ENCODE peak calls at places on chromosomes 7 and 10, in nine cellular contexts. R, G, K, E, Z, F, H, D and Q are unnamed samples.

GRCh38 chr7:152544971-152545619 is 109.3 kb upstream of the KMT2C start:
- DNase-seq in R (no peak), H (no peak), G (no peak), K (no peak), E (no peak), Z (no peak), F (no peak), D (no peak), Q (no peak)

GRCh38 chr10:113425596-113425995 is 127.3 kb upstream of the HABP2 start:
- DNase-seq in Z (peak), R (no peak), G (no peak), F (no peak), K (no peak), E (no peak), D (no peak), H (peak), Q (no peak)

GRCh38 chr10:74544106-74544505 is 282.3 kb upstream of the KAT6B start:
- DNase-seq in H (peak), Z (no peak), D (no peak), E (no peak), K (peak), R (peak), G (no peak), F (no peak), Q (no peak)

GRCh38 chr7:17311952-17312351 is 13.5 kb downstream of the AHR start:
- DNase-seq in R (peak), F (no peak), Z (no peak), H (no peak), E (no peak), K (no peak), G (peak), D (no peak), Q (no peak)

GRCh38 chr10:85612378-85612775 is 754.2 kb downstream of the GRID1 start:
- DNase-seq in F (no peak), K (no peak), G (no peak), E (no peak), D (no peak), Z (peak), R (no peak), H (no peak), Q (no peak)

GRCh38 chr10:52390388-52390787 is 76.3 kb downstream of the DKK1 start:
- DNase-seq in G (no peak), F (no peak), H (peak), D (no peak), K (peak), R (no peak), E (no peak), Z (no peak), Q (no peak)

GRCh38 chr10:49173848-49174247 is 14.3 kb downstream of the TMEM273 start:
- DNase-seq in E (no peak), Z (no peak), G (no peak), H (no peak), D (no peak), K (no peak), R (no peak), F (no peak), Q (no peak)

GRCh38 chr10:61130366-61130765 is 186.4 kb upstream of the RHOBTB1 start:
- DNase-seq in D (peak), R (no peak), E (no peak), G (no peak), F (no peak), Z (peak), H (peak), K (no peak), Q (no peak)

GRCh38 chr7:27802977-27803376 is 63.0 kb downstream of the TAX1BP1 start:
- DNase-seq in D (peak), R (peak), H (peak), Z (no peak), G (no peak), K (peak), F (no peak), E (no peak), Q (no peak)

GRCh38 chr7:135769403-135769802 is 20.8 kb upstream of the FAM180A start:
- DNase-seq in D (no peak), R (no peak), H (no peak), G (no peak), Z (no peak), E (no peak), K (no peak), F (no peak), Q (no peak)